ENCODE peak calls at places on chromosomes 5 and 9, in five cellular contexts. V is CD8-positive, alpha-beta T cell; M is AG09309; N is skeletal muscle cell; Y is EH. Q is an unnamed sample.

GRCh38 chr5:125186911-125187375 is 440.5 kb upstream of the ZNF608 start:
- DNase-seq in M (no peak), V (no peak), N (no peak), Y (no peak), Q (no peak)

GRCh38 chr5:21919417-21920022 is 933.6 kb downstream of the CDH12 start:
- DNase-seq in M (no peak), V (no peak), Y (no peak), N (peak), Q (peak)

GRCh38 chr5:89437450-89438435 is 554.8 kb upstream of the MEF2C start:
- DNase-seq in M (no peak), N (peak), V (no peak), Y (no peak), Q (no peak)

GRCh38 chr5:109668668-109669422 is 20.9 kb upstream of the MAN2A1 start:
- DNase-seq in V (no peak), M (no peak), N (no peak), Y (no peak), Q (no peak)

GRCh38 chr5:89728750-89729149 is 680.8 kb downstream of the CETN3 start:
- DNase-seq in M (peak), V (no peak), N (peak), Y (no peak), Q (no peak)

GRCh38 chr9:109923371-109923770 is 143.4 kb downstream of the PALM2AKAP2 start:
- DNase-seq in M (no peak), Y (no peak), V (no peak), N (no peak), Q (peak)

GRCh38 chr9:111348821-111349271 is 18.8 kb upstream of the OR2K2 start:
- DNase-seq in M (no peak), V (no peak), N (peak), Y (peak), Q (no peak)

GRCh38 chr5:1498623-1499416 is 24.9 kb downstream of the LPCAT1 start:
- DNase-seq in M (no peak), V (no peak), N (no peak), Y (no peak), Q (no peak)

GRCh38 chr9:16870606-16871357 is at the start of gene BNC2:
- DNase-seq in V (no peak), N (no peak), M (no peak), Y (peak), Q (peak)

GRCh38 chr5:96096724-96097123 is 135.1 kb upstream of the ELL2 start:
- DNase-seq in V (no peak), Y (peak), N (no peak), M (no peak), Q (no peak)

GRCh38 chr9:113219972-113220371 is 1.1 kb downstream of the FKBP15 start:
- DNase-seq in N (no peak), V (no peak), Y (peak), M (peak), Q (no peak)

GRCh38 chr9:129501771-129502324 is 119.1 kb downstream of the C9orf50 start:
- DNase-seq in N (no peak), V (no peak), M (no peak), Y (no peak), Q (no peak)

GRCh38 chr9:84808416-84808815 is 138.9 kb downstream of the NTRK2 start:
- DNase-seq in V (no peak), Y (peak), N (no peak), M (no peak), Q (no peak)

GRCh38 chr5:10484774-10485141 is 43.1 kb downstream of the ROPN1L start:
- DNase-seq in Y (no peak), M (no peak), N (no peak), V (no peak), Q (no peak)

GRCh38 chr9:89463986-89464901 is 33.7 kb downstream of the SEMA4D start:
- DNase-seq in V (peak), Y (no peak), M (no peak), N (no peak), Q (no peak)

GRCh38 chr9:133569891-133570651 is 35.6 kb downstream of the ADAMTSL2 start:
- DNase-seq in M (no peak), V (no peak), Y (no peak), N (no peak), Q (no peak)

GRCh38 chr9:132244582-132245455 is 83.0 kb downstream of the NTNG2 start:
- DNase-seq in Y (no peak), V (no peak), M (no peak), N (no peak), Q (no peak)

GRCh38 chr5:75671506-75671905 is 45.7 kb downstream of the POC5 start:
- DNase-seq in Y (no peak), M (no peak), N (no peak), V (no peak), Q (no peak)

GRCh38 chr5:79147076-79147475 is 35.5 kb downstream of the BHMT start:
- DNase-seq in Y (no peak), M (no peak), V (no peak), N (no peak), Q (no peak)

GRCh38 chr9:133534346-133535284 is at the start of gene ADAMTSL2:
- DNase-seq in V (peak), N (no peak), M (no peak), Y (peak), Q (peak)

GRCh38 chr9:77022783-77023440 is 3.5 kb downstream of the FOXB2 start:
- DNase-seq in N (no peak), V (no peak), Y (no peak), M (no peak), Q (no peak)